ENCODE peak calls at places on chromosomes 13 and 19, in five cellular contexts. D, N, J, V and Z are unnamed samples.

GRCh38 chr19:12603714-12604113 is 6.9 kb downstream of the ZNF490 start:
- DNase-seq in D (no peak), N (no peak), J (no peak), V (no peak), Z (no peak)

GRCh38 chr13:112655898-112656297 is 33.9 kb upstream of the ATP11A start:
- DNase-seq in D (no peak), N (peak; percentile 16), J (no peak), V (no peak), Z (no peak)

GRCh38 chr19:7986321-7987083 is 18.9 kb downstream of the ELAVL1 start:
- DNase-seq in D (no peak), N (peak; percentile 72), J (peak; percentile 34), V (no peak), Z (no peak)

GRCh38 chr19:34193439-34193838 is 21.1 kb downstream of the LSM14A start:
- DNase-seq in D (no peak), N (no peak), J (no peak), V (no peak), Z (no peak)

GRCh38 chr19:28424662-28425430 is 788.1 kb downstream of the UQCRFS1 start:
- DNase-seq in D (no peak), N (no peak), J (no peak), V (no peak), Z (no peak)

GRCh38 chr19:40707615-40708014 is 9.1 kb downstream of the COQ8B start:
- DNase-seq in D (no peak), N (no peak), J (no peak), V (no peak), Z (no peak)

GRCh38 chr13:85254641-85255040 is 544.6 kb downstream of the SLITRK6 start:
- DNase-seq in D (no peak), N (no peak), J (no peak), V (no peak), Z (no peak)

GRCh38 chr13:41411536-41411935 is 45.8 kb upstream of the RGCC start:
- DNase-seq in D (no peak), N (no peak), J (peak; percentile 16), V (no peak), Z (no peak)

GRCh38 chr13:75993823-75994222 is 357.7 kb downstream of the LMO7 start:
- DNase-seq in D (no peak), N (no peak), J (no peak), V (no peak), Z (no peak)

GRCh38 chr19:42831221-42832019 is 48.1 kb downstream of the PSG1 start:
- DNase-seq in D (no peak), N (peak; percentile 98), J (no peak), V (no peak), Z (no peak)

GRCh38 chr19:44346556-44346955 is 9.9 kb downstream of the ZNF112 start:
- DNase-seq in D (no peak), N (no peak), J (no peak), V (no peak), Z (no peak)

GRCh38 chr13:107421951-107422350 is 793.4 kb downstream of the LIG4 start:
- DNase-seq in D (no peak), N (no peak), J (no peak), V (no peak), Z (no peak)

GRCh38 chr19:17953316-17953801 is 13.5 kb upstream of the KCNN1 start:
- DNase-seq in D (no peak), N (no peak), J (no peak), V (no peak), Z (peak; percentile 53)

GRCh38 chr19:17952041-17952976 is 14.6 kb upstream of the KCNN1 start:
- DNase-seq in D (no peak), N (no peak), J (no peak), V (no peak), Z (no peak)

GRCh38 chr19:17951151-17952040 is 15.5 kb upstream of the KCNN1 start:
- DNase-seq in D (no peak), N (no peak), J (no peak), V (no peak), Z (no peak)

GRCh38 chr19:17954401-17954800 is 12.5 kb upstream of the KCNN1 start:
- DNase-seq in D (no peak), N (no peak), J (no peak), V (no peak), Z (no peak)

DNA sequence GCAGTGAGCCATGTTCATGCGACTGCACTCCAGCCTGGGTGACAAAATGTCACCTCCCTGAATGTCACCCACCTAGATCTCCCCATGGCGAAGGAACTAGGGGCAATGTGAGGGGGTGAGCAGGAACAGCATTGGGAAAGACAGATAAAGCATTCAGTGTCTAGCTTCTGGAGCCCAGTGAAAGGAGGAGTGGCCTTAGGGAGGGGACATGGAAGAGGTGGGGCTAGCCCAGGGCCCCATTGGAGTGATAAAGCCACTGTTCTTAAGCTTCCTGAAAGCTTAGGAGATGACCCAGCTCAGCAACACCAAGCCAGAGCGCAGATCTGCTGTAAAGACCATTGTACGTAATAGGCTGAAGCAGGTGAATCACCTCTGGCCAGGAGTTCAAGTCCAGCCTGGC is 13.0 kb upstream of the KCNN1 start:
- DNase-seq in D (no peak), N (no peak), J (no peak), V (no peak), Z (no peak)
- H3K4me3 ChIP-seq in D (no peak overlapping the region), N (no peak overlapping the region), J (no peak overlapping the region), V (no peak overlapping the region), Z (no peak overlapping the region)

GRCh38 chr19:53013621-53014020 is at the start of gene ERVV-1:
- DNase-seq in D (no peak), N (no peak), J (no peak), V (no peak), Z (no peak)

GRCh38 chr19:53012006-53012405 is 1.7 kb upstream of the ERVV-1 start:
- DNase-seq in D (no peak), N (no peak), J (no peak), V (no peak), Z (no peak)

GRCh38 chr19:53008061-53008778 is 5.5 kb upstream of the ERVV-1 start:
- DNase-seq in D (no peak), N (no peak), J (no peak), V (no peak), Z (no peak)

GRCh38 chr19:53007200-53008054 is 6.3 kb upstream of the ERVV-1 start:
- DNase-seq in D (no peak), N (no peak), J (no peak), V (no peak), Z (no peak)

DNA sequence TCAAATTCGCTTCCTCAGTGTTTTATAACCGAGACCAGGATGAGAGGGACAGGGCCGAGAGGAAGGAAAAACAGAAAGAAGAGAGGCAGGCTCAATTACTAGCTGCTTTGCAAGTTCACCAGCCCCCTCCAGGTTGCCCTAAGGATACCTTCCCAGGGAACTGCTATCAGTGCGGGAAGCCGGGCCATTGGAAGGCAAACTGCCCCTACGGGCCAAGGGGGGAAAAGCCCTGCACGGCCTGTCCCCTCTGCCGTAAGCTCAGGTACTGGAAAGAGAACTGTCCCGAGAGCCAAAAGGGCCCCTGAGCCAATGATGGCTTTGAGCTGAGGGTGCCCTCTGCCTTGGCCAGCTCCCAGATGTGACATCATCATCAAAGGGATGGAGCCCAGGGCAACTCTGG is 3.2 kb upstream of the ERVV-1 start:
- DNase-seq in D (no peak), N (no peak), J (no peak), V (no peak), Z (no peak)
- H3K27ac ChIP-seq in D (no peak overlapping the region), N (no peak overlapping the region), J (no peak overlapping the region), V (no peak overlapping the region), Z (no peak overlapping the region)

GRCh38 chr19:29842471-29843179 is 30.8 kb downstream of the CCNE1 start:
- DNase-seq in D (no peak), N (no peak), J (no peak), V (no peak), Z (no peak)

GRCh38 chr19:29841209-29841558 is 29.4 kb downstream of the CCNE1 start:
- DNase-seq in D (no peak), N (peak; percentile 69), J (no peak), V (no peak), Z (no peak)

GRCh38 chr19:29844891-29845575 is 33.2 kb downstream of the CCNE1 start:
- DNase-seq in D (peak; percentile 83), N (peak; percentile 90), J (peak; percentile 74), V (peak; percentile 96), Z (peak; percentile 90)

GRCh38 chr19:29841559-29842367 is 30.0 kb downstream of the CCNE1 start:
- DNase-seq in D (no peak), N (peak; percentile 88), J (no peak), V (no peak), Z (no peak)

DNA sequence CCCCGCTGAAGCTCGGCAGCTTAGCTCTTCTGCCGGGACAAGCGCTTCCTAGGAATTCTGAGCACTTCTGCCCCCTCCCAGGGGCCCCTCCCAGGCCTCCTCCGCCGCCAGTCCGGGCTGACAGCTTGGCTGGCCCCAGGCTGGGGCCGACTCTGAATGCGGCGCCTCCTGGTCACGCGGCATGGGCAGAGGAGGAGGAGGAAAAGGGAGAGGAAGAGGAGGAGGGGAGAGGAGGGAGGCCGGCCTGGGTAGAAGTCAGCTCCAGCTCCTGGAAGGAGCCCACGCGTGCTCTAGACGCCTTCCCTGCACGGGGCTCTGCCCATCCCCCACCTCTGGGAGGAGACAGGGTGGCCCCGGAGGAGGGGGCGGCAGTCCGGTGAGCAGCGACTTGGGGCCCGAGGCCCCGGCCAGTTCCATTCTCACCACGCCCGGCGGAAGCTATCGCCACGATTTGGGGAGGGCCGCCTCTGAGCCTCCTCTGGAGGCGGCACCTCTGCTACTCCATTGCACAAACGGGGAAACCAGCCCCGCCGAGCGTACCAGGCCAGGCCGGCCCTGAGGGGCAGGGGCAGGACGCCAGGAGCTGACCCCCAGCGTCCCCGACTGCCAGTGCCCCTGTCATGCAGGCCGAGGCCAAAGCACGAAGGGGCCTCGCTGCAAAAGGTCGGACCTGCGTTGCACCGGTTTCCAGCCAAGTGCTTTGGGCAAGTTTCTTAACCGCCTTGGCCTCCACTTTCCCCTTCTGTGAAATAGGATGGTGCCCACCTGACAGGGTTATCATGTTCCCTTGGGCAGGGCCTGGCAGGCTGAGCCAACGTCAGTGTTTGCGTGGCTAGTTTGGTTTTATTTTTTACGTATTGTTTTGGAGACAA is 31.6 kb downstream of the CCNE1 start:
- DNase-seq in D (no peak), N (no peak), J (no peak), V (no peak), Z (no peak)
- H3K4me3 ChIP-seq in D (peak overlapping the region; percentile 78), N (peak overlapping the region; percentile 75), J (no peak overlapping the region), V (peak overlapping the region; percentile 93), Z (peak overlapping the region; percentile 89)

GRCh38 chr19:19062454-19063182 is 1.2 kb upstream of the SLC25A42 start:
- DNase-seq in D (no peak), N (peak; percentile 67), J (peak; percentile 11), V (no peak), Z (no peak)

GRCh38 chr19:19061491-19061890 is 2.3 kb upstream of the SLC25A42 start:
- DNase-seq in D (no peak), N (no peak), J (no peak), V (no peak), Z (no peak)

GRCh38 chr19:19064811-19065745 is 1.3 kb downstream of the SLC25A42 start:
- DNase-seq in D (no peak), N (no peak), J (no peak), V (no peak), Z (no peak)

GRCh38 chr19:19063183-19064097 is at the start of gene SLC25A42:
- DNase-seq in D (peak; percentile 99), N (peak; percentile 99), J (peak; percentile 99), V (peak; percentile 98), Z (peak; percentile 100)

DNA sequence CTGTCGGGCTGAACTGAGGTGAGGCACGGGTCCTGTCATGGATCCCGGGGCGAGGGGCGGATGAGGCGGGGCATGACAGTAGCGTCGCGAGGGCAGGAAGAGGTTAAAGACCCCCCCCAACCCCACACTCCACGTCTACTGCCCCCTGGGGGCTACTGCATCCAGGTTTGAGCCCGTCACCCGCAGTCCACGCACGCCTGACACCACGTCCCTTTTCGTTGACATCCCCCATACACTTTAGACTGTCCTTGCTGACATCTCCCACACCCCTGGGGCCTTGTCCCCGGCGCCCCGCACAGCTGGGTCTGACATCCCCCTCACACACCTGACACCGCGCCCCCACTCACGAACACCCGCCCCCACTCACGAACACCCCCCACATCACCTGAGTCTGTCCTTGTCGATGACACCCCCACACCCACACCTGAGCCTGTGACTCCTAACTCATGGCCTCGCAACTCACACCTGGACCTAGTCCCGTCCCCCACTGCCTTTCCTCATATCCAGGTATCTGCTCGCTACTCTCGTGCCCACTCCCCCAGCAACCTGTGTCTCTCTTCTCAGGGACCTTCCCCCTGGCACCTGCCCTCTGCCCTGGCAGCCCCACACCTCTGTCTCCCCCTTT is 416 bp downstream of the SLC25A42 start:
- DNase-seq in D (no peak), N (no peak), J (no peak), V (no peak), Z (no peak)
- H3K27ac ChIP-seq in D (peak overlapping the region; percentile 76), N (no peak overlapping the region), J (no peak overlapping the region), V (peak overlapping the region; percentile 47), Z (peak overlapping the region; percentile 54)